ENCODE peak calls at places on chromosomes 1 and 21, in five cellular contexts. N is adrenal gland; B is stimulated activated CD8-positive, alpha-beta memory T cell treated with anti-CD3 and anti-CD28 coated beads, Interleukin-2, amount 100 ng/mL, for 1 hour; A is AG08396; L is smooth muscle cell of the brain vasculature. Q is an unnamed sample.

GRCh38 chr1:206514821-206515387 is 7.6 kb downstream of the RASSF5 start:
- DNase-seq in A (no peak), B (no peak), L (no peak), N (no peak), Q (no peak)

GRCh38 chr1:201420608-201421002 is 925 bp downstream of the TNNI1 start:
- DNase-seq in A (no peak), N (no peak), L (no peak), B (no peak), Q (no peak)

GRCh38 chr21:43916691-43917514 is 51.9 kb downstream of the AGPAT3 start:
- DNase-seq in B (no peak), A (peak; percentile 63), L (no peak), N (peak; percentile 44), Q (no peak)

GRCh38 chr1:205284420-205285144 is 37.0 kb downstream of the NUAK2 start:
- DNase-seq in N (peak; percentile 98), B (peak; percentile 80), L (peak; percentile 78), A (peak; percentile 95), Q (peak; percentile 75)

GRCh38 chr1:226798427-226799411 is 59.6 kb upstream of the ITPKB start:
- DNase-seq in N (peak; percentile 31), A (no peak), L (no peak), B (peak; percentile 23), Q (no peak)

GRCh38 chr1:79259390-79260336 is 253.1 kb upstream of the ADGRL4 start:
- DNase-seq in L (no peak), B (no peak), A (peak; percentile 59), N (no peak), Q (no peak)

GRCh38 chr1:233211595-233211994 is 83.9 kb downstream of the PCNX2 start:
- DNase-seq in A (peak; percentile 20), B (no peak), L (no peak), N (no peak), Q (no peak)

GRCh38 chr1:172040466-172040865 is 199.2 kb downstream of the DNM3 start:
- DNase-seq in N (no peak), A (peak; percentile 13), L (no peak), B (no peak), Q (no peak)

GRCh38 chr1:24866211-24867063 is 63.6 kb downstream of the RUNX3 start:
- DNase-seq in B (no peak), A (no peak), N (no peak), L (no peak), Q (no peak)

GRCh38 chr1:40257313-40257687 is 736 bp upstream of the ZMPSTE24 start:
- DNase-seq in N (no peak), A (no peak), B (no peak), L (peak; percentile 21), Q (no peak)

GRCh38 chr1:982765-983436 is 1.0 kb upstream of the PERM1 start:
- DNase-seq in N (no peak), L (no peak), A (no peak), B (no peak), Q (no peak)

GRCh38 chr1:54934869-54935268 is 45.6 kb upstream of the TMEM61 start:
- DNase-seq in A (peak; percentile 56), B (no peak), L (peak; percentile 47), N (no peak), Q (peak; percentile 54)

GRCh38 chr21:38766987-38767722 is 38.6 kb upstream of the ETS2 start:
- DNase-seq in N (no peak), L (no peak), B (no peak), A (no peak), Q (no peak)

GRCh38 chr1:3312894-3313578 is 141.4 kb upstream of the ARHGEF16 start:
- DNase-seq in A (peak; percentile 97), L (peak; percentile 97), B (no peak), N (peak; percentile 96), Q (peak; percentile 93)

GRCh38 chr1:110058591-110058990 is 11.9 kb downstream of the ALX3 start:
- DNase-seq in A (no peak), N (no peak), L (no peak), B (no peak), Q (no peak)

GRCh38 chr1:109929170-109929569 is 18.5 kb downstream of the CSF1 start:
- DNase-seq in B (no peak), N (no peak), L (no peak), A (no peak), Q (no peak)

GRCh38 chr21:42160111-42160949 is 58.6 kb upstream of the ABCG1 start:
- DNase-seq in A (no peak), N (no peak), B (no peak), L (no peak), Q (no peak)

GRCh38 chr1:9710037-9710436 is 58.5 kb downstream of the PIK3CD start:
- DNase-seq in N (no peak), A (no peak), B (no peak), L (no peak), Q (no peak)

GRCh38 chr1:23444596-23445390 is 20.2 kb upstream of the TCEA3 start:
- DNase-seq in N (no peak), L (no peak), A (no peak), B (no peak), Q (no peak)

GRCh38 chr1:84693774-84694173 is 3.5 kb upstream of the SSX2IP start:
- DNase-seq in L (no peak), B (no peak), A (no peak), N (no peak), Q (no peak)

GRCh38 chr1:180154325-180155201 is at the start of gene QSOX1:
- DNase-seq in N (peak; percentile 92), A (peak; percentile 98), B (peak; percentile 72), L (peak; percentile 44), Q (peak; percentile 75)

GRCh38 chr1:244065960-244066388 is 14.9 kb downstream of the ZBTB18 start:
- DNase-seq in A (peak; percentile 53), L (no peak), B (no peak), N (no peak), Q (no peak)

GRCh38 chr1:167898578-167899222 is 15.2 kb downstream of the ADCY10 start:
- DNase-seq in L (no peak), A (no peak), B (no peak), N (no peak), Q (no peak)

GRCh38 chr1:211627259-211627658 is 48.2 kb downstream of the NEK2 start:
- DNase-seq in N (no peak), B (no peak), L (no peak), A (no peak), Q (no peak)

GRCh38 chr1:244969355-244970235 is 105.3 kb upstream of the HNRNPU start:
- DNase-seq in N (peak; percentile 86), L (peak; percentile 67), A (peak; percentile 58), B (peak; percentile 29), Q (peak; percentile 85)

GRCh38 chr1:235739124-235739523 is 89.5 kb upstream of the GNG4 start:
- DNase-seq in N (no peak), A (peak; percentile 18), B (no peak), L (no peak), Q (no peak)

GRCh38 chr1:27567183-27567526 is 36.8 kb downstream of the AHDC1 start:
- DNase-seq in A (no peak), B (no peak), N (no peak), L (no peak), Q (no peak)

GRCh38 chr1:175802407-175803123 is 59.2 kb upstream of the TNR start:
- DNase-seq in A (no peak), B (no peak), N (no peak), L (no peak), Q (no peak)

GRCh38 chr1:150272379-150272840 is at the start of gene C1orf54:
- DNase-seq in A (peak; percentile 77), B (no peak), N (no peak), L (no peak), Q (no peak)

GRCh38 chr1:43933386-43934278 is at the start of gene ARTN:
- DNase-seq in A (peak; percentile 50), N (peak; percentile 46), B (no peak), L (no peak), Q (no peak)

GRCh38 chr1:177082855-177083741 is 81.4 kb downstream of the ASTN1 start:
- DNase-seq in B (no peak), N (no peak), A (no peak), L (no peak), Q (no peak)

GRCh38 chr1:99559166-99559565 is 86.7 kb upstream of the PALMD start:
- DNase-seq in A (no peak), L (no peak), B (no peak), N (no peak), Q (no peak)

GRCh38 chr1:20210736-20211405 is 24.6 kb upstream of the PLA2G2C start:
- DNase-seq in L (no peak), B (no peak), A (no peak), N (peak; percentile 95), Q (no peak)

GRCh38 chr1:42730002-42730401 is 10.0 kb downstream of the CLDN19 start:
- DNase-seq in N (no peak), B (no peak), L (no peak), A (no peak), Q (no peak)